ENCODE peak calls at places on chromosome 21, in seven cellular contexts. I is spleen; F is CD8-positive, alpha-beta memory T cell; S is pancreas; D is IMR-90; Z is tibial nerve; O is CD8-positive, alpha-beta T cell. G is an unnamed sample.

GRCh38 chr21:46560568-46561447 is 44.1 kb downstream of the S100B start:
- DNase-seq in Z (no peak), O (peak; percentile 22), F (no peak), I (no peak), S (no peak), D (no peak), G (no peak)

GRCh38 chr21:46570119-46570518 is 34.8 kb downstream of the S100B start:
- DNase-seq in D (no peak), I (no peak), S (no peak), Z (no peak), F (no peak), O (no peak), G (no peak)

GRCh38 chr21:29441651-29442050 is 142.9 kb downstream of the BACH1 start:
- DNase-seq in I (no peak), D (no peak), F (no peak), Z (no peak), O (no peak), S (no peak), G (no peak)

GRCh38 chr21:28959367-28960099 is 33.1 kb downstream of the LTN1 start:
- DNase-seq in D (peak; percentile 89), Z (no peak), I (no peak), O (no peak), S (no peak), F (no peak), G (no peak)

GRCh38 chr21:23644768-23645167 is 1962.5 kb downstream of the MRPL39 start:
- DNase-seq in Z (no peak), S (no peak), D (no peak), F (no peak), O (no peak), I (no peak), G (no peak)

GRCh38 chr21:25330266-25330665 is 277.0 kb downstream of the MRPL39 start:
- DNase-seq in O (no peak), F (no peak), D (peak; percentile 61), S (no peak), I (no peak), Z (no peak), G (no peak)

GRCh38 chr21:16837319-16837718 is 675.5 kb upstream of the CXADR start:
- DNase-seq in Z (no peak), D (peak; percentile 33), S (no peak), I (no peak), F (no peak), O (no peak), G (no peak)

GRCh38 chr21:25848309-25848708 is 113.5 kb downstream of the GABPA start:
- DNase-seq in Z (no peak), D (no peak), F (no peak), I (no peak), O (no peak), S (no peak), G (no peak)

GRCh38 chr21:17829472-17829871 is 10.3 kb upstream of the C21orf91 start:
- DNase-seq in I (no peak), Z (no peak), S (no peak), F (no peak), D (peak; percentile 84), O (no peak), G (no peak)

GRCh38 chr21:25464275-25464674 is 143.0 kb downstream of the MRPL39 start:
- DNase-seq in I (no peak), D (no peak), F (no peak), Z (no peak), O (no peak), S (no peak), G (no peak)

GRCh38 chr21:34630536-34631143 is 15.7 kb upstream of the RCAN1 start:
- DNase-seq in S (no peak), F (peak; percentile 48), D (peak; percentile 60), O (no peak), Z (peak; percentile 49), I (no peak), G (no peak)

GRCh38 chr21:46456750-46457149 is 1.9 kb upstream of the DIP2A start:
- DNase-seq in I (no peak), D (no peak), F (no peak), Z (no peak), S (no peak), O (no peak), G (no peak)

GRCh38 chr21:35395728-35396127 is 346.6 kb upstream of the RUNX1 start:
- DNase-seq in D (peak; percentile 29), Z (no peak), S (no peak), O (no peak), F (no peak), I (no peak), G (no peak)

GRCh38 chr21:33110340-33110715 is 40.4 kb downstream of the OLIG1 start:
- DNase-seq in S (no peak), Z (no peak), O (no peak), D (no peak), I (no peak), F (no peak), G (no peak)
- H3K27me3 ChIP-seq in S (no peaks in the 10 kb centered on the region), Z (peaks cover 56% of the 10 kb centered on the region), O (no peaks in the 10 kb centered on the region), D (peaks cover 67% of the 10 kb centered on the region), I (peaks cover 21% of the 10 kb centered on the region), F (peaks cover 19% of the 10 kb centered on the region), G (peaks cover 6% of the 10 kb centered on the region)

GRCh38 chr21:33069645-33069993 is 322 bp upstream of the OLIG1 start:
- DNase-seq in I (no peak), S (no peak), O (no peak), Z (no peak), F (no peak), D (no peak), G (no peak)
- H3K27me3 ChIP-seq in I (peaks cover 32% of the 10 kb centered on the region), S (peaks cover 15% of the 10 kb centered on the region), O (peaks cover 17% of the 10 kb centered on the region), Z (peaks cover 98% of the 10 kb centered on the region), F (peaks cover 41% of the 10 kb centered on the region), D (peaks cover 88% of the 10 kb centered on the region), G (peaks cover 39% of the 10 kb centered on the region)

GRCh38 chr21:45255381-45256020 is 32.2 kb downstream of the POFUT2 start:
- DNase-seq in F (no peak), S (no peak), O (no peak), I (peak; percentile 74), D (no peak), Z (no peak), G (peak; percentile 32)
- H3K27me3 ChIP-seq in F (peaks cover 5% of the 10 kb centered on the region), S (no peaks in the 10 kb centered on the region), O (peaks cover 3% of the 10 kb centered on the region), I (no peaks in the 10 kb centered on the region), D (peaks cover 24% of the 10 kb centered on the region), Z (peaks cover 53% of the 10 kb centered on the region), G (no peaks in the 10 kb centered on the region)

DNA sequence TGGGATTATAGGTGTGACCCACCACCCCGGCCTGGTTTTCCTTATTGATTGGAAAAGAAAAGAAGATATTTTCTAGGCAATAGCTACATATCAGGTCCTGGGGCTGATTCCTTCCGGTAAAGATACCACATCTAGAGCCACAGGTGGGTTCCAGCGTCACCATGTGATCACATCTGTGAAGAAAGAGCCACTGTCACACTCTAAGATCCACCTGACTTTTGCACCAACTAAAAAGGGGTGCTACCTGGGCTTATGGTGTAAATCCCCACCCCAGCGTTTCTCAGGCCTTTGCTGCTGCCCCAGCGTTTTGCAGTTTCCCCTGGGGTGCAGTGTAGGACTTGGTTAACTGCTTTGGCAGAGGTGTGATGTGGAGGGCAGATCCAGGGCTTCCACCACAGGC is 22.3 kb upstream of the PDE9A start:
- DNase-seq in S (no peak), I (peak; percentile 25), Z (no peak), D (no peak), F (peak; percentile 43), O (peak; percentile 18), G (no peak)
- H3K27me3 ChIP-seq in S (no peaks in the 10 kb centered on the region), I (no peaks in the 10 kb centered on the region), Z (no peaks in the 10 kb centered on the region), D (peaks cover 28% of the 10 kb centered on the region), F (no peaks in the 10 kb centered on the region), O (no peaks in the 10 kb centered on the region), G (no peaks in the 10 kb centered on the region)

DNA sequence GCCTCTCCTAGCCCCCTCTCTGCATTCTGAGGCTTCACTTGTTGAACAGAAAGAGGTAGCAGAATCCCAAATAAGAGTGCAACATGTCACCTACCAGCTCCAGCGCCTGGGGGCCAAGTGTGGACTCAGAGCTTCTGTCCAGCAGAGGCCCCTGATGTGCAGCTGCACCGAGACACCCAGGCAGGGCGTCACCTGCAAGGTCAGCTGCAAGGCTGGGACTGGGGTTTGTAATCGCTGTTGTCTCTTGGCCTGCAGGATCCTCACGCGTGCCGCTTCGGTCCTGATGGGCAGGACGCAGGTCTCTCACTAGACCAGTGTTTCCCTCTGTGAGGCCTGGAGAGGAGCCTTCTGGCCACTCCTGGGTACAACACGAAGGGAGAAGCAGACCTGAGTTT is 4.3 kb upstream of the SLX9 start:
- DNase-seq in S (peak; percentile 39), F (no peak), D (no peak), I (peak; percentile 74), O (no peak), Z (no peak), G (no peak)
- H3K27me3 ChIP-seq in S (no peaks in the 10 kb centered on the region), F (no peaks in the 10 kb centered on the region), D (peaks cover 44% of the 10 kb centered on the region), I (peaks cover 4% of the 10 kb centered on the region), O (no peaks in the 10 kb centered on the region), Z (peaks cover 31% of the 10 kb centered on the region), G (no peaks in the 10 kb centered on the region)

DNA sequence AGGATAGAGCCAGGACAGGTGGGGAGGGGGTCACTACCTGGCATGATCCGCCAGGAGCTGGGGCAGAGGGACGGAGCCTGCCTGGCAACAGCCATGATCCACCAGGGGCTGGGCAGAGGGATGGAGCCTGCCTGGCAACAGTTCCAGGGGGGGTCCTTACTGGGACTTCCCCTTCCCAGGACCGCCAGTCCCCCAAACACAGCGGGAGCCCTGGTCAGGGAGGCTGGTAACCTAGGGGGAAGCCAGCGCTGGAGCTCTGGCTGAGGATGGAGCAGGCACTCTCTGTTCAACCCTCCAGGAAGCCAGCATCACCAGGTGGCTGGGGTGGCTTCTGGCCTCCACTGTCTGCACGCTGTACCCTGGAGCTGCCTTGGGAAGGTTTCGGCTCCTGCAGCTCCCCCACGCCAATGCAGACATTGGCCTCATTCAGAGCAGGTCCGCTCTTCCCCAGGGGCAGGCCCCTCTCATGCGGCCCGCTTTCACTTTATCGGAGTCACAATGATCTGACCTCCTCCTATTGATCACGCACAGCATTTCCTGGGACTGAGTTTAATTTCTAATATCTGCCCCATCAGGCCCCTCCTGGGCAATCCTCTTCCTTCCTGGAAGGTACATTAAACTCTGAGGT is 68.4 kb upstream of the ABCG1 start:
- DNase-seq in F (no peak), S (no peak), D (no peak), I (no peak), O (no peak), Z (no peak), G (no peak)
- H3K27me3 ChIP-seq in F (no peaks in the 10 kb centered on the region), S (no peaks in the 10 kb centered on the region), D (peaks cover 64% of the 10 kb centered on the region), I (no peaks in the 10 kb centered on the region), O (no peaks in the 10 kb centered on the region), Z (no peaks in the 10 kb centered on the region), G (no peaks in the 10 kb centered on the region)

GRCh38 chr21:41149199-41149598 is 18.8 kb upstream of the BACE2 start:
- DNase-seq in Z (no peak), O (no peak), S (no peak), F (no peak), I (no peak), D (no peak), G (no peak)

GRCh38 chr21:41153443-41153842 is 14.5 kb upstream of the BACE2 start:
- DNase-seq in F (no peak), S (no peak), Z (no peak), O (no peak), I (no peak), D (no peak), G (no peak)

GRCh38 chr21:41148798-41149197 is 19.2 kb upstream of the BACE2 start:
- DNase-seq in D (no peak), O (no peak), F (no peak), Z (no peak), I (no peak), S (no peak), G (no peak)

GRCh38 chr21:41156128-41156527 is 11.8 kb upstream of the BACE2 start:
- DNase-seq in I (no peak), Z (no peak), D (no peak), F (no peak), O (no peak), S (no peak), G (no peak)

GRCh38 chr21:41152149-41152548 is 15.8 kb upstream of the BACE2 start:
- DNase-seq in F (no peak), Z (no peak), S (no peak), I (no peak), D (no peak), O (no peak), G (no peak)
- H3K27me3 ChIP-seq in F (no peaks in the 10 kb centered on the region), Z (no peaks in the 10 kb centered on the region), S (no peaks in the 10 kb centered on the region), I (no peaks in the 10 kb centered on the region), D (peaks cover 2% of the 10 kb centered on the region), O (no peaks in the 10 kb centered on the region), G (peaks cover 4% of the 10 kb centered on the region)

G was measured in effector memory CD4-positive, alpha-beta T cell.